ENCODE peak calls at places on chromosomes 13 and 19, in five cellular contexts. D is GF-D8; W is stimulated activated CD8-positive, alpha-beta memory T cell treated with anti-CD3 and anti-CD28 coated beads, Interleukin-4, amount 100 ng/mL, for 48 hours; V is HTR-8/SVneo; O is putamen. L is an unnamed sample.

GRCh38 chr13:31044658-31045620 is 112.5 kb downstream of the TEX26 start:
- DNase-seq in D (no peak), W (peak; percentile 65), V (no peak), O (no peak), L (no peak)

GRCh38 chr13:58406545-58406944 is 775.0 kb downstream of the PCDH17 start:
- DNase-seq in V (no peak), D (no peak), O (no peak), W (no peak), L (no peak)

GRCh38 chr19:4707322-4707721 is 16.3 kb downstream of the DPP9 start:
- DNase-seq in D (no peak), O (no peak), V (no peak), W (no peak), L (no peak)

GRCh38 chr13:24053505-24054251 is 106.8 kb upstream of the SPATA13 start:
- DNase-seq in O (peak; percentile 83), W (peak; percentile 71), D (peak; percentile 44), V (peak; percentile 41), L (peak; percentile 95)

GRCh38 chr13:79533781-79534400 is 52.9 kb downstream of the NDFIP2 start:
- DNase-seq in O (no peak), W (no peak), D (no peak), V (no peak), L (no peak)

GRCh38 chr13:73366241-73366640 is 307.4 kb downstream of the KLF5 start:
- DNase-seq in W (no peak), D (no peak), O (no peak), V (no peak), L (no peak)

GRCh38 chr13:48634631-48635030 is 19.1 kb upstream of the CYSLTR2 start:
- DNase-seq in O (no peak), W (no peak), V (no peak), D (no peak), L (no peak)

GRCh38 chr19:16143399-16144215 is at the start of gene HSH2D:
- DNase-seq in W (peak; percentile 83), D (peak; percentile 70), V (no peak), O (no peak), L (no peak)

GRCh38 chr19:2327773-2328400 is 499 bp downstream of the LSM7 start:
- DNase-seq in D (peak; percentile 42), W (peak; percentile 70), O (peak; percentile 74), V (no peak), L (peak; percentile 67)

GRCh38 chr13:113629814-113630213 is 28.2 kb downstream of the ATP4B start:
- DNase-seq in O (no peak), W (no peak), V (no peak), D (no peak), L (no peak)